ENCODE peak calls at places on chromosomes 3 and 15, in eight cellular contexts. One of them, this sample, is unnamed. For H3K27me3, the result is how much of the 10 kb centered on the place peaks cover.

GRCh38 chr15:78574944-78575343 is 9.6 kb downstream of the CHRNA5 start:
- DNase-seq in heart left ventricle: no peak
- DNase-seq in transverse colon: no peak
- DNase-seq in aorta: no peak
- DNase-seq in cardiac muscle cell: no peak
- DNase-seq in breast epithelium: no peak
- DNase-seq in GM23338: no peak
- DNase-seq in neuronal stem cell: no peak
- DNase-seq in this sample: no peak

GRCh38 chr15:36254446-36254845 is 325.0 kb upstream of the CDIN1 start:
- DNase-seq in heart left ventricle: no peak
- DNase-seq in transverse colon: no peak
- DNase-seq in aorta: no peak
- DNase-seq in cardiac muscle cell: peak
- DNase-seq in breast epithelium: no peak
- DNase-seq in GM23338: no peak
- DNase-seq in neuronal stem cell: no peak
- DNase-seq in this sample: no peak

GRCh38 chr3:177760803-177761202 is 563.5 kb upstream of the TBL1XR1 start:
- DNase-seq in heart left ventricle: no peak
- DNase-seq in transverse colon: no peak
- DNase-seq in aorta: no peak
- DNase-seq in cardiac muscle cell: peak
- DNase-seq in breast epithelium: no peak
- DNase-seq in GM23338: no peak
- DNase-seq in neuronal stem cell: no peak
- DNase-seq in this sample: no peak

GRCh38 chr15:33729648-33730047 is 238.6 kb upstream of the CHRM5 start:
- DNase-seq in heart left ventricle: no peak
- DNase-seq in transverse colon: no peak
- DNase-seq in aorta: no peak
- DNase-seq in cardiac muscle cell: peak
- DNase-seq in breast epithelium: no peak
- DNase-seq in GM23338: peak
- DNase-seq in neuronal stem cell: no peak
- DNase-seq in this sample: no peak

GRCh38 chr15:74417230-74417629 is 16.5 kb downstream of the SEMA7A start:
- DNase-seq in heart left ventricle: peak
- DNase-seq in transverse colon: no peak
- DNase-seq in aorta: no peak
- DNase-seq in cardiac muscle cell: peak
- DNase-seq in breast epithelium: no peak
- DNase-seq in GM23338: no peak
- DNase-seq in neuronal stem cell: no peak
- DNase-seq in this sample: no peak

GRCh38 chr3:147797095-147797494 is 387.9 kb downstream of the ZIC1 start:
- DNase-seq in heart left ventricle: no peak
- DNase-seq in transverse colon: no peak
- DNase-seq in aorta: no peak
- DNase-seq in cardiac muscle cell: no peak
- DNase-seq in breast epithelium: no peak
- DNase-seq in GM23338: no peak
- DNase-seq in neuronal stem cell: no peak
- DNase-seq in this sample: no peak

GRCh38 chr3:59425942-59426341 is 376.1 kb upstream of the CFAP20DC start:
- DNase-seq in heart left ventricle: no peak
- DNase-seq in transverse colon: no peak
- DNase-seq in aorta: no peak
- DNase-seq in cardiac muscle cell: no peak
- DNase-seq in breast epithelium: no peak
- DNase-seq in GM23338: no peak
- DNase-seq in neuronal stem cell: no peak
- DNase-seq in this sample: no peak

GRCh38 chr15:81480645-81481053 is 106.6 kb upstream of the TMC3 start:
- DNase-seq in heart left ventricle: peak
- DNase-seq in transverse colon: no peak
- DNase-seq in aorta: no peak
- DNase-seq in cardiac muscle cell: peak
- DNase-seq in breast epithelium: no peak
- DNase-seq in GM23338: peak
- DNase-seq in neuronal stem cell: peak
- DNase-seq in this sample: peak

GRCh38 chr15:64697911-64698369 is 77.4 kb downstream of the RBPMS2 start:
- DNase-seq in heart left ventricle: no peak
- DNase-seq in transverse colon: no peak
- DNase-seq in aorta: peak
- DNase-seq in cardiac muscle cell: no peak
- DNase-seq in breast epithelium: no peak
- DNase-seq in GM23338: no peak
- DNase-seq in neuronal stem cell: no peak
- DNase-seq in this sample: no peak

GRCh38 chr15:49675051-49675450 is 54.2 kb downstream of the DTWD1 start:
- DNase-seq in heart left ventricle: no peak
- DNase-seq in transverse colon: no peak
- DNase-seq in aorta: no peak
- DNase-seq in cardiac muscle cell: peak
- DNase-seq in breast epithelium: no peak
- DNase-seq in GM23338: peak
- DNase-seq in neuronal stem cell: no peak
- DNase-seq in this sample: no peak

GRCh38 chr3:20054549-20054987 is 14.3 kb downstream of the KAT2B start:
- DNase-seq in heart left ventricle: peak
- DNase-seq in transverse colon: peak
- DNase-seq in aorta: no peak
- DNase-seq in cardiac muscle cell: peak
- DNase-seq in breast epithelium: peak
- DNase-seq in GM23338: no peak
- DNase-seq in neuronal stem cell: no peak
- DNase-seq in this sample: no peak

GRCh38 chr15:41219381-41219780 is 11.2 kb downstream of the EXD1 start:
- DNase-seq in heart left ventricle: no peak
- DNase-seq in transverse colon: no peak
- DNase-seq in aorta: no peak
- DNase-seq in cardiac muscle cell: no peak
- DNase-seq in breast epithelium: no peak
- DNase-seq in GM23338: peak
- DNase-seq in neuronal stem cell: no peak
- DNase-seq in this sample: no peak

GRCh38 chr15:41218851-41219250 is 11.7 kb downstream of the EXD1 start:
- DNase-seq in heart left ventricle: no peak
- DNase-seq in transverse colon: no peak
- DNase-seq in aorta: no peak
- DNase-seq in cardiac muscle cell: no peak
- DNase-seq in breast epithelium: no peak
- DNase-seq in GM23338: no peak
- DNase-seq in neuronal stem cell: no peak
- DNase-seq in this sample: no peak

GRCh38 chr15:41215708-41216107 is 14.8 kb downstream of the EXD1 start:
- DNase-seq in heart left ventricle: no peak
- DNase-seq in transverse colon: no peak
- DNase-seq in aorta: no peak
- DNase-seq in cardiac muscle cell: peak
- DNase-seq in breast epithelium: no peak
- DNase-seq in GM23338: no peak
- DNase-seq in neuronal stem cell: no peak
- DNase-seq in this sample: no peak
- H3K27me3 ChIP-seq in heart left ventricle: under half
- H3K27me3 ChIP-seq in transverse colon: under half
- H3K27me3 ChIP-seq in aorta: under half
- H3K27me3 ChIP-seq in cardiac muscle cell: under half
- H3K27me3 ChIP-seq in breast epithelium: under half
- H3K27me3 ChIP-seq in GM23338: under half
- H3K27me3 ChIP-seq in neuronal stem cell: under half
- H3K27me3 ChIP-seq in this sample: under half

DNA sequence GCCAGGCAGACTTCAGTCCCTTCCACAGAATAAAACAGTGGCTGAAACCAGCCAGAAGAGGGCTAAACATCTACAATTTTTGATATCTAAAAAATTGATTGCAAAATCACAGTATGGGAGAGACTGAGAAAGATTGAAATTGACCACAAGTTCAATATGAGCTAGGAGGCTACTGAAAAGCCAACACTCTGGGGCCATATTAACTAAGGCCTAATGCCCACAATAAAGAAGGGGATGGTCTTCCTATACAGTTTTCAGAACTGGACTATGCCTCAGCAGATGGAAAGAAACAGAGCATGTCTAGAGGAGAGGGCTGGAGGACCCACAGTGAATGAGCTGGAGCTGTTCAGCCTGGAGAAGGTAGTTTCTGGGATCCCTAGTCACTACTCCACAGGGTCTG is 53.2 kb downstream of the WNT7A start:
- DNase-seq in heart left ventricle: no peak
- DNase-seq in transverse colon: no peak
- DNase-seq in aorta: no peak
- DNase-seq in cardiac muscle cell: no peak
- DNase-seq in breast epithelium: no peak
- DNase-seq in GM23338: no peak
- DNase-seq in neuronal stem cell: no peak
- DNase-seq in this sample: no peak
- H3K27me3 ChIP-seq in heart left ventricle: under half
- H3K27me3 ChIP-seq in transverse colon: under half
- H3K27me3 ChIP-seq in aorta: under half
- H3K27me3 ChIP-seq in cardiac muscle cell: under half
- H3K27me3 ChIP-seq in breast epithelium: under half
- H3K27me3 ChIP-seq in GM23338: under half
- H3K27me3 ChIP-seq in neuronal stem cell: under half
- H3K27me3 ChIP-seq in this sample: under half

GRCh38 chr15:73357999-73358665 is 10.6 kb downstream of the HCN4 start:
- DNase-seq in heart left ventricle: no peak
- DNase-seq in transverse colon: peak
- DNase-seq in aorta: no peak
- DNase-seq in cardiac muscle cell: no peak
- DNase-seq in breast epithelium: no peak
- DNase-seq in GM23338: no peak
- DNase-seq in neuronal stem cell: no peak
- DNase-seq in this sample: peak

GRCh38 chr15:73362900-73363299 is 5.9 kb downstream of the HCN4 start:
- DNase-seq in heart left ventricle: no peak
- DNase-seq in transverse colon: no peak
- DNase-seq in aorta: no peak
- DNase-seq in cardiac muscle cell: no peak
- DNase-seq in breast epithelium: no peak
- DNase-seq in GM23338: peak
- DNase-seq in neuronal stem cell: no peak
- DNase-seq in this sample: no peak

GRCh38 chr15:73361331-73361730 is 7.4 kb downstream of the HCN4 start:
- DNase-seq in heart left ventricle: no peak
- DNase-seq in transverse colon: no peak
- DNase-seq in aorta: no peak
- DNase-seq in cardiac muscle cell: no peak
- DNase-seq in breast epithelium: no peak
- DNase-seq in GM23338: no peak
- DNase-seq in neuronal stem cell: no peak
- DNase-seq in this sample: no peak

GRCh38 chr15:73355866-73356265 is 12.9 kb downstream of the HCN4 start:
- DNase-seq in heart left ventricle: no peak
- DNase-seq in transverse colon: no peak
- DNase-seq in aorta: no peak
- DNase-seq in cardiac muscle cell: no peak
- DNase-seq in breast epithelium: no peak
- DNase-seq in GM23338: no peak
- DNase-seq in neuronal stem cell: no peak
- DNase-seq in this sample: no peak

DNA sequence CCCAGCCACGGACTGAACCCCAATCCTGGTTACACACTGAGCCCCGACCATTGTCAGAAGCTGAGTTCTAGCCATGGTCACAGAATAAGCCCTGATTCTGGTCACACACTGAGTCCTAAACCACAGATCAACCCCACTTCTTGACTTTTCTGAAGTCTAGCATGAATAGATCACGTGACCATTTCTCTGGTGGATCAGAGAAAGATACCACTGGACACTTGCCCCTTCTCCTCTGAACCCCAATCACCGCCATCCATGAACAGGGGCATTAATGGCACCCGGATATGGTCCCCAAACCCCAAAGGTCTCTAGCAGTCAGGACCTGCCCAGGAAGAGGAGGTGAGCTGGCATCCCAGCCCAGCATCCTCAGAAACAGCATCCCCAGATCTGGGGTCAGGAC is 9.1 kb downstream of the HCN4 start:
- DNase-seq in heart left ventricle: no peak
- DNase-seq in transverse colon: no peak
- DNase-seq in aorta: no peak
- DNase-seq in cardiac muscle cell: no peak
- DNase-seq in breast epithelium: no peak
- DNase-seq in GM23338: no peak
- DNase-seq in neuronal stem cell: no peak
- DNase-seq in this sample: no peak
- H3K27me3 ChIP-seq in heart left ventricle: under half
- H3K27me3 ChIP-seq in transverse colon: under half
- H3K27me3 ChIP-seq in aorta: under half
- H3K27me3 ChIP-seq in cardiac muscle cell: under half
- H3K27me3 ChIP-seq in breast epithelium: under half
- H3K27me3 ChIP-seq in GM23338: under half
- H3K27me3 ChIP-seq in neuronal stem cell: under half
- H3K27me3 ChIP-seq in this sample: under half

GRCh38 chr3:134872405-134872804 is 77.3 kb downstream of the EPHB1 start:
- DNase-seq in heart left ventricle: no peak
- DNase-seq in transverse colon: no peak
- DNase-seq in aorta: no peak
- DNase-seq in cardiac muscle cell: no peak
- DNase-seq in breast epithelium: no peak
- DNase-seq in GM23338: no peak
- DNase-seq in neuronal stem cell: no peak
- DNase-seq in this sample: no peak

GRCh38 chr3:134869153-134869726 is 74.2 kb downstream of the EPHB1 start:
- DNase-seq in heart left ventricle: no peak
- DNase-seq in transverse colon: no peak
- DNase-seq in aorta: no peak
- DNase-seq in cardiac muscle cell: no peak
- DNase-seq in breast epithelium: no peak
- DNase-seq in GM23338: no peak
- DNase-seq in neuronal stem cell: no peak
- DNase-seq in this sample: no peak

GRCh38 chr3:134871818-134872217 is 76.8 kb downstream of the EPHB1 start:
- DNase-seq in heart left ventricle: no peak
- DNase-seq in transverse colon: no peak
- DNase-seq in aorta: no peak
- DNase-seq in cardiac muscle cell: no peak
- DNase-seq in breast epithelium: no peak
- DNase-seq in GM23338: peak
- DNase-seq in neuronal stem cell: no peak
- DNase-seq in this sample: no peak

GRCh38 chr3:134864644-134865043 is 69.6 kb downstream of the EPHB1 start:
- DNase-seq in heart left ventricle: peak
- DNase-seq in transverse colon: no peak
- DNase-seq in aorta: no peak
- DNase-seq in cardiac muscle cell: peak
- DNase-seq in breast epithelium: no peak
- DNase-seq in GM23338: no peak
- DNase-seq in neuronal stem cell: no peak
- DNase-seq in this sample: no peak

DNA sequence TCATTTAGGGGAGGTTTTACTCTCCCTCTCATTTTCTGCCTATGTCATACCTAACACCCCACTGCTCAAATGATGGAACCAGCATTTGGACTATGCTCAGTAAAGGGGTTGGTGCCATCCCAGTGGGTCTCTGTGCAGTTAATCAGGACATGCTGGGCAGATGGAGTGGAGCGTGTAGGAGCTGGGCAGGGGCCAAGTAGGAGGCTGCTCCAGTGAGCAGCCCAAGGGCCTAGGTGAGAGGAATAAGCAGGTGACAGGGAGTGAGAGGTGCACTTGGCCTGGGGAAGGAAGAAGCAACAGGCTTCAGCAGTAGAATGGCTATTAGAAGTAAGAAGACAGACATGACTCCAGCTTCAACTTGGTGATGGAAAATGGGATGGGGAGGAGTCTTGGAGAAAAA is 72.2 kb downstream of the EPHB1 start:
- DNase-seq in heart left ventricle: no peak
- DNase-seq in transverse colon: no peak
- DNase-seq in aorta: no peak
- DNase-seq in cardiac muscle cell: no peak
- DNase-seq in breast epithelium: no peak
- DNase-seq in GM23338: no peak
- DNase-seq in neuronal stem cell: no peak
- DNase-seq in this sample: no peak
- H3K27me3 ChIP-seq in heart left ventricle: under half
- H3K27me3 ChIP-seq in transverse colon: under half
- H3K27me3 ChIP-seq in aorta: under half
- H3K27me3 ChIP-seq in cardiac muscle cell: under half
- H3K27me3 ChIP-seq in breast epithelium: under half
- H3K27me3 ChIP-seq in GM23338: under half
- H3K27me3 ChIP-seq in neuronal stem cell: under half
- H3K27me3 ChIP-seq in this sample: under half

This sample was measured in Caco-2.